ENCODE peak calls at places on chromosomes 11 and 22, in five cellular contexts. M is adrenal gland, Q is adipocyte, C is ovary, W is Panc1. H is an unnamed sample.

GRCh38 chr11:43997022-43997665 is 50.6 kb upstream of the ACCSL start:
- DNase-seq in M (no peak), Q (no peak), C (no peak), W (no peak), H (no peak)

GRCh38 chr11:71078482-71078881 is 173.9 kb downstream of the SHANK2 start:
- DNase-seq in M (no peak), Q (no peak), C (no peak), W (no peak), H (peak; percentile 44)

GRCh38 chr11:95592455-95592854 is 197.1 kb downstream of the FAM76B start:
- DNase-seq in M (no peak), Q (peak; percentile 77), C (peak; percentile 34), W (no peak), H (peak; percentile 22)

GRCh38 chr22:37676691-37677627 is 1.5 kb downstream of the LGALS1 start:
- DNase-seq in M (peak; percentile 91), Q (peak; percentile 99), C (peak; percentile 93), W (peak; percentile 61), H (peak; percentile 95)

GRCh38 chr22:32217465-32217864 is 12.6 kb upstream of the RFPL2 start:
- DNase-seq in M (no peak), Q (no peak), C (no peak), W (no peak), H (no peak)

GRCh38 chr11:1519028-1519736 is 32.6 kb upstream of the MOB2 start:
- DNase-seq in M (no peak), Q (no peak), C (no peak), W (no peak), H (no peak)

GRCh38 chr11:12251651-12252560 is 125.5 kb upstream of the PARVA start:
- DNase-seq in M (no peak), Q (no peak), C (no peak), W (no peak), H (no peak)

GRCh38 chr11:112902411-112903011 is 58.7 kb upstream of the NCAM1 start:
- DNase-seq in M (no peak), Q (no peak), C (peak; percentile 21), W (no peak), H (peak; percentile 71)

GRCh38 chr11:130379276-130379675 is 49.1 kb downstream of the ADAMTS8 start:
- DNase-seq in M (no peak), Q (no peak), C (no peak), W (no peak), H (no peak)

GRCh38 chr11:35617687-35618496 is at the start of gene FJX1:
- DNase-seq in M (peak; percentile 55), Q (peak; percentile 89), C (peak; percentile 78), W (no peak), H (peak; percentile 98)

GRCh38 chr11:132028380-132029240 is 658.2 kb downstream of the NTM start:
- DNase-seq in M (no peak), Q (no peak), C (no peak), W (peak; percentile 4), H (peak; percentile 90)

GRCh38 chr11:26276798-26277424 is 55.0 kb upstream of the ANO3 start:
- DNase-seq in M (peak; percentile 43), Q (peak; percentile 86), C (peak; percentile 34), W (peak; percentile 65), H (peak; percentile 60)

GRCh38 chr22:26777402-26777801 is 120.0 kb downstream of the MIAT start:
- DNase-seq in M (peak; percentile 68), Q (peak; percentile 68), C (no peak), W (no peak), H (no peak)

GRCh38 chr11:33474866-33475265 is 217.7 kb downstream of the HIPK3 start:
- DNase-seq in M (no peak), Q (no peak), C (no peak), W (no peak), H (no peak)

GRCh38 chr22:44807915-44808690 is 55.7 kb downstream of the ARHGAP8 start:
- DNase-seq in M (no peak), Q (no peak), C (no peak), W (no peak), H (peak; percentile 30)

GRCh38 chr11:16402654-16403447 is 46.5 kb upstream of the SOX6 start:
- DNase-seq in M (no peak), Q (no peak), C (no peak), W (no peak), H (no peak)

GRCh38 chr22:28414017-28414416 is 265.6 kb downstream of the TTC28 start:
- DNase-seq in M (no peak), Q (no peak), C (no peak), W (no peak), H (no peak)

GRCh38 chr22:28413612-28414011 is 266.0 kb downstream of the TTC28 start:
- DNase-seq in M (no peak), Q (no peak), C (no peak), W (no peak), H (no peak)

GRCh38 chr22:28419916-28420315 is 259.7 kb downstream of the TTC28 start:
- DNase-seq in M (no peak), Q (no peak), C (no peak), W (no peak), H (no peak)

GRCh38 chr22:28417426-28417825 is 262.2 kb downstream of the TTC28 start:
- DNase-seq in M (no peak), Q (no peak), C (no peak), W (no peak), H (no peak)

DNA sequence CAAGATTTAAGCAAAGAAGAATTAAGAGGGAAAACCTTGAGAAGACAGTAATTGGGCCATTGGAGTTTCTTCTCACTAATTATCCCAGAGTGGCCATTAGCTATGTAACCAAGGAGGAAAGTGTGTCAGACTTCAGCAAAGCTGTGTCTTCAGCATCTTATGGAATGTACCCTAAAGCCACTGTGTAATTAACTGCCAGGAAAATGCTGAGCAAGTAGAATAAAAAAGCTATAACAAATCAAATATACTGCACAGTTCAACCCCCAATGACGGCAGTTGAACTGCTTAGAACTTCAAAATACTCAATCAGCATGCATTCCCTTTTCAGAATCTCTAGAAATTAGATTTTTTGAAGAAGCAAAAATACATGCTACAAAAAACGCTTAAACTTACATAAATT is 261.6 kb downstream of the TTC28 start:
- DNase-seq in M (no peak), Q (no peak), C (no peak), W (no peak), H (no peak)
- H3K4me1 ChIP-seq in M (peaks cover 12% of the 10 kb centered on the region), Q (peaks cover 13% of the 10 kb centered on the region), C (peaks cover 5% of the 10 kb centered on the region), W (no peaks in the 10 kb centered on the region), H (peaks cover 5% of the 10 kb centered on the region)

DNA sequence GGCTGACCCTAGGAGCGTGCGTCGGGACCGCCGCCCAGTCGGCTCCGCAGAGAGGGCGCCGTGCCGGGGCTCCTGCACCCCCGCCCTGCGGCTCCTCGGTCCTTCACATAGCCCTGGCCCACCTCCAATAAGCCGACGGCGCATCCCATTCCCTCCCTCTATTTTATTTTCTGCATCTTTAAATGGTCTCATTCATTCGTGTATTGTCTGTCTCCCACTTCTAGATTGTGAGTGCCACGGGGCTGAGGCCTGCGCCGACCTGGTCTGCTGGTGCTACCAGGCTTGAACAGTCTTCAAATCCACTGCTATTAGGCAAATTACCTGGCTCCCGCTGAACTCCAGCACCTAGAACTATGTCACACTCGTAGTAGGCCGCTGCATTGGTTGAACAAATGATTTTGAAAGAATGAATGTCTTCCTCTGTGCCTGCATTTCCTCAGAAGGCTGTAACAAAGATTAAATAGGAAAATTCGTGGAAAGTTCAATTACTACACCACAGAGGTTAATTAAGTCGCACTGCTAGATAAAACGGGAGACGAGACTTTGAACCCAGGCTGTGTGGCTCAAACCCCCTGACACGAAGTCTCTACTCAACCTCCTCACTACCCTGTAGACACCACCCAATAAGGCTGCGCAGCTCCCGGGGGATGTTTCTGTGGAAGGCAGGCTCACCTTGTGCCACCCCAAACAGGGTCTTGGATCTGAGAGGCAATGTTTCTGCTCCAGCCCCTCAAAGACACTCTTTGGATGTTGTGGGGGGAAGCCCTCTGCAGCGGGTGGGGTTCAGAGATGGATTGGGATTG is 1.2 kb upstream of the PPP1R14B start:
- DNase-seq in M (no peak), Q (no peak), C (no peak), W (no peak), H (peak; percentile 49)
- H3K4me1 ChIP-seq in M (peaks cover 44% of the 10 kb centered on the region), Q (peaks cover 37% of the 10 kb centered on the region), C (peaks cover 15% of the 10 kb centered on the region), W (peaks cover 55% of the 10 kb centered on the region), H (peaks cover 36% of the 10 kb centered on the region)

DNA sequence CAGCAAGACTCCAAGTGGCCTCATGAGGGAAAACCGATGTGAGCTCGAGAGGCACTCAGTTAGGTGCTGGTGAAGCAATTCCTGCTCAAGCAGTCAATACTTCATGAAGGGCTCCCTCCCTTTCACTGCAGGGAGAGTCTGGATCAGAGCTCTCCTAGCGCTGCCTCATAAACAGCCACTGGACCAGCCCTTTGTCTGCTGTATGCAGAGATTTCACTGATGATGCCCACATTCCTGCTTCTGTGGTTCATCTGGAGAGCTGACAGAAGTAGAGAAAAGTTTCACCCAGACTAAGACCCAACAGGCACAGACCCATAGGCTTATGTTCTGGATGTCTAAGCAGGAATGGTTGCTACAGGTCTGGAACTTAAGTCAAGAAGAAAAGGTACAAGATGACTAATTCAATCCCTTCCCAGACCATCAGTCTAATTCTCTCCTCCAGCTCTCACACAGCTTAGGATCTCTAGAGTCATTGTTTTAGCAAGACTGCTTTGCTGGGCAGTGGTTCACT is 4.0 kb downstream of the UCP2 start:
- DNase-seq in M (no peak), Q (peak; percentile 39), C (no peak), W (no peak), H (no peak)
- H3K4me1 ChIP-seq in M (peaks cover 8% of the 10 kb centered on the region), Q (peaks cover 43% of the 10 kb centered on the region), C (no peaks in the 10 kb centered on the region), W (peaks cover 16% of the 10 kb centered on the region), H (peaks cover 18% of the 10 kb centered on the region)

DNA sequence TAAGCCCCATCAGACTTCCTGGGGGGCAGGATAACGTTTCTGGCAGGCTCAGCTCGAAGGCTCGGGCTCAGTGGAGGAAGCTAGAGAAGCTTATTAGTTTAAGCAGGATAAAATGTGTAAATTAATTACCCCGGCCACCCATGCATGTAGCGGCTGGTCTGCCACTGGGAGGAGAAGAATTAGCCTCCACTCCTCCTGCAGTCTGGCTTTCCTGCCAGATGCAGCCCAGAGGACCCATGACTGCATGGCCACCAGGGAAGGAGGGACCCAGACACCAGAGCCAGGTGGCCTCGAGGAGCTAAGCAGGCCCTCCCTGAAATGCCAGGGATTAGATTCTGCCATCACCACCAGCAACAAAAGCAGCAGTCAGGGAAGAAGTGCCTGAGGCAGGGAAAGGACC is 32.3 kb downstream of the TRIM29 start:
- DNase-seq in M (no peak), Q (no peak), C (no peak), W (no peak), H (no peak)
- H3K4me1 ChIP-seq in M (no peaks in the 10 kb centered on the region), Q (no peaks in the 10 kb centered on the region), C (no peaks in the 10 kb centered on the region), W (no peaks in the 10 kb centered on the region), H (no peaks in the 10 kb centered on the region)

DNA sequence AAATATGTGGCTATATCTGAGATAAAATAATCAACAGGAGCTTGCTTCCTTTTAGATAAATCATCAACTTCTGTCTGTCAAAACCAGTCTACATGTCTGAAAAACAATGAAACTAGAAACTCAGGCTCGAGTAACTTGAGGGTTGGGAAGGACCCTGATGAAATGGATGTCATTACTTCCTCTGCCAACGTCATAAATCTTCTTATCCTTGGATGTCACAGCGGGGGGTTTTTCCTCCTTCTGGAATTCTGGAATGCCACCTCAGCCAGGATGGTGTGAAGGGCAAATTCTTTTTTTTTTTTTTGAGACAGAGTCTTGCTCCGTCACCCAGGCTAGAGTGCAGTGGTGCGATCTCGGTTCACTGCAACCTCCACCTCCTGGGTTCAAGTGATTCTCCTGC is 13.4 kb downstream of the LGR4 start:
- DNase-seq in M (no peak), Q (no peak), C (no peak), W (no peak), H (no peak)
- H3K4me1 ChIP-seq in M (peaks cover 34% of the 10 kb centered on the region), Q (peaks cover 20% of the 10 kb centered on the region), C (peaks cover 8% of the 10 kb centered on the region), W (peaks cover 48% of the 10 kb centered on the region), H (peaks cover 27% of the 10 kb centered on the region)

DNA sequence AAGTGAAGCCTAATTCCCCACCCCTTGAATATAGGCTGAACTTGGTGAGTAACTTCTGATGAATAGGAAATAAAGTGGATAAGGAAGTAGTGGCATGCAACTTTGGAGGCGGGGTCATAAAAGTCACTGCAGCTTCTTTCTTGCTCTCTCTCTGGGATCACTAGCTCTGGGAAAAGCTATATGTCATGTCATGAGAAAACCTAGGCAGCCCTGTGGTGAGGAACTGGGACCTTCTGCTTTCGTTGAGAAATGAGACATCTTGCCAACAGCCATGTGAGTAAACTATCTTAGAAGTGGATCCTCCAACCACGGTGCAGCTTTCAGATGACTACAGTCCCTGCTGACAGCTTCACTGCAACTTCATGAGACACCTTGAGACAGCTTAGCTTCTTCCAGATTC is 15.7 kb downstream of the ZNF214 start:
- DNase-seq in M (no peak), Q (no peak), C (no peak), W (peak; percentile 30), H (peak; percentile 7)
- H3K4me1 ChIP-seq in M (no peaks in the 10 kb centered on the region), Q (no peaks in the 10 kb centered on the region), C (no peaks in the 10 kb centered on the region), W (no peaks in the 10 kb centered on the region), H (no peaks in the 10 kb centered on the region)